ENCODE peak calls at places on chromosomes 1 and 21, in six cellular contexts. I is pancreas; H is CD8-positive, alpha-beta T cell; U is AG10803; R is lower lobe of right lung; Y is neural crest cell. Z is an unnamed sample.

GRCh38 chr1:59020151-59020997 is 236.5 kb upstream of the JUN start:
- DNase-seq in I (peak), H (peak), U (peak), R (peak), Y (no peak), Z (peak)

GRCh38 chr1:222140206-222140605 is 398.3 kb upstream of the DUSP10 start:
- DNase-seq in I (no peak), H (no peak), U (peak), R (no peak), Y (no peak), Z (no peak)

GRCh38 chr21:41764558-41765392 is 2.1 kb downstream of the RIPK4 start:
- DNase-seq in I (peak), H (no peak), U (no peak), R (no peak), Y (no peak), Z (peak)

GRCh38 chr1:9724706-9725476 is 73.4 kb downstream of the PIK3CD start:
- DNase-seq in I (peak), H (peak), U (peak), R (peak), Y (peak), Z (peak)

GRCh38 chr1:28456078-28456477 is 49.8 kb upstream of the RCC1 start:
- DNase-seq in I (no peak), H (no peak), U (peak), R (no peak), Y (no peak), Z (peak)

GRCh38 chr1:33255347-33256311 is 663 bp upstream of the ZNF362 start:
- DNase-seq in I (peak), H (peak), U (peak), R (peak), Y (peak), Z (peak)

GRCh38 chr1:3494321-3495308 is 40.1 kb downstream of the ARHGEF16 start:
- DNase-seq in I (no peak), H (no peak), U (no peak), R (no peak), Y (no peak), Z (no peak)

GRCh38 chr1:43540653-43541071 is 10.0 kb downstream of the PTPRF start:
- DNase-seq in I (no peak), H (no peak), U (peak), R (peak), Y (no peak), Z (no peak)

GRCh38 chr1:33972676-33973395 is 109.0 kb downstream of the HMGB4 start:
- DNase-seq in I (no peak), H (no peak), U (peak), R (no peak), Y (no peak), Z (no peak)

GRCh38 chr1:1021010-1021845 is 1.3 kb downstream of the AGRN start:
- DNase-seq in I (peak), H (no peak), U (peak), R (peak), Y (no peak), Z (peak)

GRCh38 chr21:41706678-41707077 is 60.2 kb downstream of the RIPK4 start:
- DNase-seq in I (peak), H (no peak), U (no peak), R (no peak), Y (no peak), Z (peak)

GRCh38 chr1:13583592-13583963 is at the start of gene PDPN:
- DNase-seq in I (peak), H (no peak), U (no peak), R (no peak), Y (peak), Z (peak)

GRCh38 chr1:78289606-78290005 is 201.2 kb upstream of the PTGFR start:
- DNase-seq in I (no peak), H (no peak), U (peak), R (no peak), Y (no peak), Z (no peak)

GRCh38 chr1:20486457-20487235 is 636 bp upstream of the CAMK2N1 start:
- DNase-seq in I (peak), H (peak), U (peak), R (peak), Y (peak), Z (peak)

GRCh38 chr1:66443793-66444192 is 90.2 kb upstream of the SGIP1 start:
- DNase-seq in I (no peak), H (no peak), U (no peak), R (no peak), Y (no peak), Z (no peak)

GRCh38 chr1:113057006-113057405 is 16.0 kb upstream of the LRIG2 start:
- DNase-seq in I (no peak), H (no peak), U (no peak), R (no peak), Y (no peak), Z (no peak)

GRCh38 chr21:39281207-39281606 is 32.2 kb downstream of the BRWD1 start:
- DNase-seq in I (no peak), H (no peak), U (no peak), R (no peak), Y (no peak), Z (no peak)

GRCh38 chr1:119286587-119287181 is 81.9 kb upstream of the HAO2 start:
- DNase-seq in I (no peak), H (peak), U (peak), R (no peak), Y (peak), Z (peak)
- TF ChIP-seq CTCF in I (peak), H (peak), U (peak), R (peak), Y (peak), Z (peak)

GRCh38 chr1:36479505-36480051 is 3.1 kb downstream of the CSF3R start:
- DNase-seq in I (no peak), H (no peak), U (no peak), R (no peak), Y (no peak), Z (no peak)

GRCh38 chr1:36472656-36473055 is 8.5 kb upstream of the MRPS15 start:
- DNase-seq in I (no peak), H (no peak), U (no peak), R (no peak), Y (no peak), Z (no peak)

GRCh38 chr1:36476945-36477344 is 5.8 kb downstream of the CSF3R start:
- DNase-seq in I (no peak), H (no peak), U (no peak), R (no peak), Y (no peak), Z (no peak)

GRCh38 chr1:36475341-36475740 is 7.4 kb downstream of the CSF3R start:
- DNase-seq in I (no peak), H (no peak), U (no peak), R (no peak), Y (no peak), Z (no peak)

DNA sequence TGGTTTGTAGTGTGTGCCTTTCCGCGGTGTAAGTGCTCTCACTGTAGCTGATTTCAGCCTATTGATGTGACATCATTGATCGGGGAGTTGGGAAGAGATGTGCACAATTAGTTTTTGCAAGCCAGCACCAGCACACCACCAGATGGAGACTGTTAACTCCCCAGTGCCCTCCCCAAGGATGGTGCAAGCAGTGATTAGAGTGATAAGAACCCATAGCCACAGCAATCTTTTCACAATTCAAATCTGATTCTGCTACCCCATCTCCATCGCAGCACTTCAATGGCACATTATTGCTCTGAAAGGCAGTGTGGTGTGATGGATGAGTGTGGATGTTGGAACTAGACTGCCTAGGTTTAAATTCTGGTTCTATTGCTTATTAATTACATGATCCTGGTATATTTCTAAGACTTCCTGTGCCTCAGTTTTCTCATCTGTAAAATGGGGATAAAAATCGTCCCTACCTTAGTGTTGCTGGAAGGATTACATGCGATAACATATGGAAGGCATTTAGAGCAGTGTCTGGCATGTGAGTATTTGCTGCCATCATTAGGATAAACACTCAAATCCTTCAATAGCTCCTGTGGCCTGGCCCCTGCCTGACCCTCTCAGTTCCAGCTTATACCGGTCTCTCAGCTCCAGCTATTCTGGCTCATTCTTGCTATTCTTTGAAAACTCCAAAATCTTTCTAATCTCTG is 6.7 kb downstream of the CSF3R start:
- DNase-seq in I (no peak), H (no peak), U (no peak), R (no peak), Y (no peak), Z (no peak)
- TF ChIP-seq CTCF in I (no peak), H (no peak), U (no peak), R (no peak), Y (no peak), Z (no peak)

GRCh38 chr1:218284377-218284916 is 646 bp upstream of the RRP15 start:
- DNase-seq in I (no peak), H (no peak), U (no peak), R (peak), Y (no peak), Z (no peak)

GRCh38 chr1:218281285-218281684 is 3.8 kb upstream of the RRP15 start:
- DNase-seq in I (no peak), H (no peak), U (no peak), R (no peak), Y (no peak), Z (no peak)

DNA sequence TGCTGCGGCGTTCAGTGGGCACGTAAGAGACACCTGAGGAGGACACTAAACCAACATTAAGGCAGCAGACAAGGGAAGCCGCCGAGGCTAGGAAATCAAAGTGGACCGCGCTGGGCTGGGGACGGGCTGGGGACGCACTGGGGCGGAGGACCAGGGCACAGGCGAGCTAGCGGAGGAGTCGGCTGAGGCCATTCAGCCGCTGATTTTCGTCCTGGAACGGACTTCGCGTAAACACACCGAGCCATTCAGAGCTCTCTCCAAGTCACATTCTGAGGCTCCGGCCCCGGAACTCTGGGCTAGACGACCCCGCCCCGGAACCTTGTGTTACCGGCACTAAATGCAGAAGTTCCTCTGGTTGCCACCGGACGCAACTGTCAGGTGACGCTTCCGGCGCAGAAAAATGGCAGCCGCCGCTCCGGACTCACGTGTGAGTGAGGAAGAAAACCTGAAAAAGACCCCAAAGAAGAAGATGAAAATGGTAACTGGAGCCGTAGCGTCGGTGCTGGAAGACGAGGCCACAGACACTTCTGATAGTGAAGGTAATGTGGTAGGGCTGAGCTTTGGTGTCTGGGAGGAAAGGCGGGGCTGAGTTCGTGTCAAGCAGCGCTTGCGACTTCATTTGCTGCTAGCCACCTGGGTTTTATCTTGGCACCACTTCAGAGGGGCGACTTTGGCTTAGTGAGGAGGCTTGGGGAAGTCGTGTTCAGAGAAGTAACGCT is at the start of gene RRP15:
- DNase-seq in I (peak), H (peak), U (peak), R (peak), Y (peak), Z (peak)
- TF ChIP-seq CTCF in I (no peak), H (no peak), U (no peak), R (no peak), Y (no peak), Z (no peak)

GRCh38 chr1:62746809-62747138 is 37.2 kb upstream of the ATG4C start:
- DNase-seq in I (no peak), H (no peak), U (no peak), R (no peak), Y (no peak), Z (no peak)
- TF ChIP-seq CTCF in I (peak), H (no peak), U (no peak), R (no peak), Y (no peak), Z (no peak)

GRCh38 chr1:53577141-53578100 is 118.2 kb downstream of the DMRTB1 start:
- DNase-seq in I (no peak), H (no peak), U (no peak), R (no peak), Y (no peak), Z (no peak)
- TF ChIP-seq CTCF in I (no peak), H (no peak), U (no peak), R (no peak), Y (no peak), Z (no peak)

GRCh38 chr1:22602060-22602740 is 34.2 kb upstream of the C1QA start:
- DNase-seq in I (no peak), H (no peak), U (no peak), R (no peak), Y (no peak), Z (no peak)
- TF ChIP-seq CTCF in I (no peak), H (no peak), U (no peak), R (no peak), Y (no peak), Z (no peak)

GRCh38 chr1:208237241-208237640 is 6.9 kb downstream of the PLXNA2 start:
- DNase-seq in I (no peak), H (no peak), U (no peak), R (no peak), Y (no peak), Z (peak)
- TF ChIP-seq CTCF in I (no peak), H (no peak), U (no peak), R (no peak), Y (no peak), Z (peak)

DNA sequence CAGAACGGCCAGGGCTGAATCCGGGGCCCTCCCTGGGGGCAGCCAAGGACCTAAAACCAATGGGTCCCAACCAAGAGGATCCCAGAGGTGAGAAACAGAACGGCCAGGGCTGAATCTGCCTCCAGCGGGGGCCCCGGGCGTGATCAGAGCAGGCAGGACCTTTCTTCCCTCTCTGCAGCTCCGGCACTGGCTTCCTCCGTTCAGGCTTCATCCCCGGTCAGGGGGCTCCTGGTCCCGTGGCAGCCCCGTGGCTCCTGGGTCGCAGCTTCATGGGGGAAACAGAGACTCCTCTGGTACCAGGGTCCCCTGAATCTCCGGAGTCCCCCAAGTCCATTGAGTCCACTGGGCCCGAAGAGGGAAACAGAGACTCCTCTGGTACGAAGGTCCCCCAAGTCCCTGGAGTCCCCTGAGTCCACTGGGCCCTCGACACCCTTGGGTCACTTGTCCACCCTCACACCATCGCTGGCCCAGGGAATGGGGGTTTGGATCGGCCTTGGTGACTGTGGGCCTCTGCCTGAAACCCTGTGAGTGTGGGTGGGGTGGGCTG is 60.1 kb downstream of the PRKCZ start:
- DNase-seq in I (no peak), H (no peak), U (no peak), R (peak), Y (no peak), Z (no peak)
- TF ChIP-seq CTCF in I (no peak), H (no peak), U (no peak), R (no peak), Y (no peak), Z (no peak)

Z was measured in MCF 10A.